ENCODE peak calls at places on chromosomes 6 and 20, in nine cellular contexts. E is PC-9, U is neural progenitor cell, P is Panc1, J is astrocyte, R is thoracic aorta, H is uterus, T is fibroblast of lung, C is lower lobe of right lung. L is an unnamed sample. For H3K4me1, the result is how much of the 10 kb centered on the place peaks cover.

GRCh38 chr6:43506667-43507471 is 3.3 kb downstream of the LRRC73 start:
- DNase-seq in E (peak), U (peak), P (peak), J (peak), R (no peak), H (peak), T (peak), C (peak), L (peak)

GRCh38 chr6:152225231-152225934 is 411.8 kb downstream of the SYNE1 start:
- DNase-seq in E (no peak), U (no peak), P (no peak), J (peak), R (no peak), H (no peak), T (peak), C (no peak), L (no peak)

GRCh38 chr6:16514249-16514648 is 247.0 kb downstream of the ATXN1 start:
- DNase-seq in E (no peak), U (peak), P (peak), J (peak), R (no peak), H (no peak), T (peak), C (no peak), L (peak)

GRCh38 chr6:135128268-135128914 is 52.7 kb upstream of the MYB start:
- DNase-seq in E (no peak), U (no peak), P (no peak), J (no peak), R (no peak), H (no peak), T (no peak), C (no peak), L (peak)

GRCh38 chr20:5614506-5614905 is 135.7 kb upstream of the SHLD1 start:
- DNase-seq in E (no peak), U (no peak), P (no peak), J (no peak), R (no peak), H (no peak), T (no peak), C (no peak), L (no peak)

GRCh38 chr20:3821996-3822395 is 1.6 kb downstream of the AP5S1 start:
- DNase-seq in E (no peak), U (no peak), P (no peak), J (no peak), R (no peak), H (no peak), T (no peak), C (no peak), L (no peak)

GRCh38 chr6:75460636-75461035 is 33.0 kb downstream of the FILIP1 start:
- DNase-seq in E (no peak), U (no peak), P (no peak), J (peak), R (no peak), H (no peak), T (peak), C (no peak), L (no peak)

GRCh38 chr6:12572884-12573824 is 143.4 kb upstream of the PHACTR1 start:
- DNase-seq in E (peak), U (no peak), P (no peak), J (peak), R (no peak), H (no peak), T (peak), C (no peak), L (no peak)

GRCh38 chr20:38298768-38299288 is 5.1 kb upstream of the BPI start:
- DNase-seq in E (no peak), U (no peak), P (no peak), J (no peak), R (peak), H (peak), T (peak), C (peak), L (no peak)

GRCh38 chr20:36924167-36925045 is 27.1 kb downstream of the SAMHD1 start:
- DNase-seq in E (no peak), U (no peak), P (no peak), J (no peak), R (no peak), H (no peak), T (no peak), C (no peak), L (no peak)

GRCh38 chr6:151291145-151292055 is 51.6 kb downstream of the AKAP12 start:
- DNase-seq in E (no peak), U (peak), P (no peak), J (peak), R (no peak), H (peak), T (peak), C (no peak), L (no peak)

GRCh38 chr6:113340371-113340770 is 516.8 kb upstream of the MARCKS start:
- DNase-seq in E (no peak), U (no peak), P (no peak), J (no peak), R (no peak), H (no peak), T (no peak), C (no peak), L (no peak)

GRCh38 chr6:148502083-148502772 is 159.6 kb downstream of the SASH1 start:
- DNase-seq in E (no peak), U (no peak), P (no peak), J (peak), R (no peak), H (peak), T (peak), C (no peak), L (no peak)

GRCh38 chr6:148085651-148086321 is 256.9 kb upstream of the SASH1 start:
- DNase-seq in E (no peak), U (no peak), P (no peak), J (no peak), R (no peak), H (no peak), T (peak), C (no peak), L (no peak)

GRCh38 chr6:116561377-116562018 is 7.9 kb downstream of the CALHM4 start:
- DNase-seq in E (peak), U (peak), P (peak), J (peak), R (peak), H (peak), T (peak), C (peak), L (peak)
- H3K4me3 ChIP-seq in E (no peak), U (no peak), P (no peak), J (no peak), R (peak), H (no peak), T (no peak), C (no peak), L (no peak)

GRCh38 chr6:7505196-7505699 is 36.2 kb upstream of the DSP start:
- DNase-seq in E (peak), U (peak), P (peak), J (peak), R (no peak), H (no peak), T (peak), C (no peak), L (no peak)
- H3K4me1 ChIP-seq in E (under half), U (under half), P (under half), J (under half), R (under half), H (under half), T (under half), C (under half), L (under half)

GRCh38 chr20:39829255-39829654 is 859.8 kb downstream of the MAFB start:
- DNase-seq in E (no peak), U (peak), P (no peak), J (no peak), R (no peak), H (no peak), T (peak), C (no peak), L (no peak)
- TF ChIP-seq CTCF in E (no peak), U (peak), P (no peak), J (peak), R (no peak), H (no peak), T (peak), C (peak), L (no peak)

GRCh38 chr6:47083586-47084047 is 41.5 kb upstream of the ADGRF1 start:
- DNase-seq in E (peak), U (no peak), P (no peak), J (peak), R (peak), H (peak), T (peak), C (peak), L (no peak)
- H3K4me3 ChIP-seq in E (no peak), U (no peak), P (no peak), J (no peak), R (no peak), H (no peak), T (no peak), C (no peak), L (no peak)

GRCh38 chr6:131951576-131952230 is 531 bp upstream of the CCN2 start:
- DNase-seq in E (no peak), U (peak), P (no peak), J (no peak), R (no peak), H (no peak), T (peak), C (no peak), L (no peak)

GRCh38 chr6:131949615-131949908 is 1.6 kb downstream of the CCN2 start:
- DNase-seq in E (no peak), U (no peak), P (no peak), J (peak), R (no peak), H (no peak), T (peak), C (no peak), L (no peak)

GRCh38 chr6:131948692-131949614 is 2.2 kb downstream of the CCN2 start:
- DNase-seq in E (no peak), U (no peak), P (peak), J (peak), R (no peak), H (peak), T (peak), C (no peak), L (no peak)

GRCh38 chr6:131950767-131951575 is at the start of gene CCN2:
- DNase-seq in E (peak), U (peak), P (peak), J (peak), R (peak), H (peak), T (peak), C (peak), L (no peak)

DNA sequence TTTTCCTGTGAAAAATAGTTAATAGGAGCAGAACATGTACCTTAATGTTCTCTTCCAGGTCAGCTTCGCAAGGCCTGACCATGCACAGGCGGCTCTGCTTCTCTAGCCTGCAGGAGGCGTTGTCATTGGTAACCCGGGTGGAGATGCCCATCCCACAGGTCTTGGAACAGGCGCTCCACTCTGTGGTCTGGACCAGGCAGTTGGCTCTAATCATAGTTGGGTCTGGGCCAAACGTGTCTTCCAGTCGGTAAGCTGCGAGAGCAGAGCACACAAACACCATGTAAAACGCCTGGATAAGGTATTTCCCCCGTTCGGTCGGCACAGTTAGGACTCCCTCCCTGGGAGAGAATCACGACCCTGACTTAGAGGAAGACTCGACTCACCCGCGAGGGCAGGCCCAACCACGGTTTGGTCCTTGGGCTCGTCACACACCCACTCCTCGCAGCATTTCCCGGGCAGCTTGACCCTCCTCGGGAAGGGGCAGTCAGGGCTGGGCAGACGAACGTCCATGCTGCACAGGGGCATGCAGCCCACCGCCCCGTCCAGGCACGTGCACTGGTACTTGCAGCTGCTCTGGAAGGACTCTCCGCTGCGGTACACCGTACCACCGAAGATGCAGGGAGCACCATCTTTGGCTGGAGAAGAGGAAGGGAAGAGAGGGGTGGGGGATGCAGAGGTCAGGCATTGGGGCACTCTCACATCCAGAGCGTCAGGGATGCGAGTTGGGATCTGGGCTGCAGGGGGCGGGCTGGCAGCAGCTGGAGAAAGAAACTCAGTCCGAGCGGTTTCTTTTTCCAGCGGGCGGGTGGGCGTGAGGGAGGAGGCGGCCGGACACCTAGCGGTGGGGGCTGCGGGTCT is 1.0 kb downstream of the CCN2 start:
- DNase-seq in E (no peak), U (peak), P (peak), J (peak), R (peak), H (peak), T (peak), C (peak), L (no peak)
- H3K4me1 ChIP-seq in E (under half), U (under half), P (half or more), J (under half), R (under half), H (under half), T (under half), C (under half), L (under half)

GRCh38 chr6:33384581-33385020 is 7.0 kb upstream of the KIFC1 start:
- DNase-seq in E (no peak), U (peak), P (no peak), J (peak), R (no peak), H (no peak), T (peak), C (no peak), L (no peak)
- TF ChIP-seq CTCF in E (peak), U (peak), P (peak), J (peak), R (no peak), H (peak), T (peak), C (no peak), L (no peak)

L was measured in CD8-positive, alpha-beta T cell.